ENCODE peak calls at places on chromosomes 11 and 22, in ten cellular contexts. One of them, this sample, is unnamed.

GRCh38 chr11:35541621-35542375 is 16.4 kb upstream of the PAMR1 start:
- DNase-seq in IMR-90: peak
- DNase-seq in astrocyte: peak
- DNase-seq in GM23338: no peak
- DNase-seq in H9: no peak
- DNase-seq in GM23248: peak
- DNase-seq in GM12878: no peak
- DNase-seq in HCT116: no peak
- DNase-seq in fibroblast of lung: peak
- DNase-seq in neural progenitor cell: no peak
- DNase-seq in this sample: no peak

GRCh38 chr11:40882301-40882700 is 577.2 kb downstream of the LRRC4C start:
- DNase-seq in IMR-90: no peak
- DNase-seq in astrocyte: no peak
- DNase-seq in GM23338: no peak
- DNase-seq in H9: no peak
- DNase-seq in GM23248: no peak
- DNase-seq in GM12878: no peak
- DNase-seq in HCT116: no peak
- DNase-seq in fibroblast of lung: no peak
- DNase-seq in neural progenitor cell: no peak
- DNase-seq in this sample: no peak

GRCh38 chr22:33883961-33884808 is 36.1 kb downstream of the LARGE1 start:
- DNase-seq in IMR-90: no peak
- DNase-seq in astrocyte: peak
- DNase-seq in GM23338: no peak
- DNase-seq in H9: no peak
- DNase-seq in GM23248: no peak
- DNase-seq in GM12878: no peak
- DNase-seq in HCT116: no peak
- DNase-seq in fibroblast of lung: peak
- DNase-seq in neural progenitor cell: peak
- DNase-seq in this sample: no peak

GRCh38 chr11:35856259-35856658 is 87.6 kb upstream of the LDLRAD3 start:
- DNase-seq in IMR-90: no peak
- DNase-seq in astrocyte: no peak
- DNase-seq in GM23338: no peak
- DNase-seq in H9: no peak
- DNase-seq in GM23248: no peak
- DNase-seq in GM12878: no peak
- DNase-seq in HCT116: no peak
- DNase-seq in fibroblast of lung: no peak
- DNase-seq in neural progenitor cell: no peak
- DNase-seq in this sample: no peak

GRCh38 chr11:134532176-134532920 is 120.3 kb upstream of the B3GAT1 start:
- DNase-seq in IMR-90: no peak
- DNase-seq in astrocyte: no peak
- DNase-seq in GM23338: no peak
- DNase-seq in H9: peak
- DNase-seq in GM23248: no peak
- DNase-seq in GM12878: no peak
- DNase-seq in HCT116: no peak
- DNase-seq in fibroblast of lung: no peak
- DNase-seq in neural progenitor cell: peak
- DNase-seq in this sample: no peak

GRCh38 chr11:7204778-7205177 is 46.9 kb upstream of the SYT9 start:
- DNase-seq in IMR-90: no peak
- DNase-seq in astrocyte: peak
- DNase-seq in GM23338: no peak
- DNase-seq in H9: no peak
- DNase-seq in GM23248: peak
- DNase-seq in GM12878: no peak
- DNase-seq in HCT116: no peak
- DNase-seq in fibroblast of lung: peak
- DNase-seq in neural progenitor cell: no peak
- DNase-seq in this sample: peak

GRCh38 chr22:26592368-26593015 is 2.6 kb upstream of the TPST2 start:
- DNase-seq in IMR-90: no peak
- DNase-seq in astrocyte: no peak
- DNase-seq in GM23338: no peak
- DNase-seq in H9: no peak
- DNase-seq in GM23248: no peak
- DNase-seq in GM12878: peak
- DNase-seq in HCT116: no peak
- DNase-seq in fibroblast of lung: no peak
- DNase-seq in neural progenitor cell: no peak
- DNase-seq in this sample: no peak

GRCh38 chr11:43953521-43953920 is 11.1 kb downstream of the C11orf96 start:
- DNase-seq in IMR-90: no peak
- DNase-seq in astrocyte: no peak
- DNase-seq in GM23338: no peak
- DNase-seq in H9: no peak
- DNase-seq in GM23248: no peak
- DNase-seq in GM12878: no peak
- DNase-seq in HCT116: no peak
- DNase-seq in fibroblast of lung: no peak
- DNase-seq in neural progenitor cell: no peak
- DNase-seq in this sample: no peak

GRCh38 chr11:32382339-32383049 is 52.8 kb downstream of the WT1 start:
- DNase-seq in IMR-90: no peak
- DNase-seq in astrocyte: peak
- DNase-seq in GM23338: no peak
- DNase-seq in H9: no peak
- DNase-seq in GM23248: no peak
- DNase-seq in GM12878: no peak
- DNase-seq in HCT116: no peak
- DNase-seq in fibroblast of lung: peak
- DNase-seq in neural progenitor cell: no peak
- DNase-seq in this sample: peak

GRCh38 chr11:417652-418342 is 3.0 kb upstream of the SIGIRR start:
- DNase-seq in IMR-90: no peak
- DNase-seq in astrocyte: no peak
- DNase-seq in GM23338: no peak
- DNase-seq in H9: no peak
- DNase-seq in GM23248: no peak
- DNase-seq in GM12878: no peak
- DNase-seq in HCT116: no peak
- DNase-seq in fibroblast of lung: no peak
- DNase-seq in neural progenitor cell: no peak
- DNase-seq in this sample: no peak

GRCh38 chr22:37569009-37569920 is 9.0 kb downstream of the CDC42EP1 start:
- DNase-seq in IMR-90: no peak
- DNase-seq in astrocyte: no peak
- DNase-seq in GM23338: peak
- DNase-seq in H9: peak
- DNase-seq in GM23248: no peak
- DNase-seq in GM12878: no peak
- DNase-seq in HCT116: no peak
- DNase-seq in fibroblast of lung: no peak
- DNase-seq in neural progenitor cell: no peak
- DNase-seq in this sample: no peak

GRCh38 chr11:131924446-131925240 is 554.2 kb downstream of the NTM start:
- DNase-seq in IMR-90: peak
- DNase-seq in astrocyte: peak
- DNase-seq in GM23338: no peak
- DNase-seq in H9: no peak
- DNase-seq in GM23248: peak
- DNase-seq in GM12878: no peak
- DNase-seq in HCT116: no peak
- DNase-seq in fibroblast of lung: peak
- DNase-seq in neural progenitor cell: no peak
- DNase-seq in this sample: peak

GRCh38 chr11:126332221-126332711 is 23.2 kb upstream of the ST3GAL4 start:
- DNase-seq in IMR-90: peak
- DNase-seq in astrocyte: peak
- DNase-seq in GM23338: no peak
- DNase-seq in H9: no peak
- DNase-seq in GM23248: peak
- DNase-seq in GM12878: no peak
- DNase-seq in HCT116: no peak
- DNase-seq in fibroblast of lung: peak
- DNase-seq in neural progenitor cell: no peak
- DNase-seq in this sample: peak

GRCh38 chr22:19761022-19761499 is 483 bp downstream of the TBX1 start:
- DNase-seq in IMR-90: no peak
- DNase-seq in astrocyte: no peak
- DNase-seq in GM23338: peak
- DNase-seq in H9: peak
- DNase-seq in GM23248: peak
- DNase-seq in GM12878: no peak
- DNase-seq in HCT116: no peak
- DNase-seq in fibroblast of lung: no peak
- DNase-seq in neural progenitor cell: peak
- DNase-seq in this sample: no peak

GRCh38 chr22:49208768-49209252 is 618.9 kb downstream of the BRD1 start:
- DNase-seq in IMR-90: no peak
- DNase-seq in astrocyte: no peak
- DNase-seq in GM23338: no peak
- DNase-seq in H9: peak
- DNase-seq in GM23248: no peak
- DNase-seq in GM12878: no peak
- DNase-seq in HCT116: no peak
- DNase-seq in fibroblast of lung: no peak
- DNase-seq in neural progenitor cell: peak
- DNase-seq in this sample: no peak

GRCh38 chr11:35066783-35067476 is 72.0 kb upstream of the CD44 start:
- DNase-seq in IMR-90: no peak
- DNase-seq in astrocyte: no peak
- DNase-seq in GM23338: no peak
- DNase-seq in H9: no peak
- DNase-seq in GM23248: no peak
- DNase-seq in GM12878: no peak
- DNase-seq in HCT116: no peak
- DNase-seq in fibroblast of lung: no peak
- DNase-seq in neural progenitor cell: no peak
- DNase-seq in this sample: no peak

GRCh38 chr11:127308291-127308690 is 307.7 kb upstream of the KIRREL3 start:
- DNase-seq in IMR-90: no peak
- DNase-seq in astrocyte: no peak
- DNase-seq in GM23338: no peak
- DNase-seq in H9: no peak
- DNase-seq in GM23248: no peak
- DNase-seq in GM12878: no peak
- DNase-seq in HCT116: no peak
- DNase-seq in fibroblast of lung: no peak
- DNase-seq in neural progenitor cell: no peak
- DNase-seq in this sample: no peak

DNA sequence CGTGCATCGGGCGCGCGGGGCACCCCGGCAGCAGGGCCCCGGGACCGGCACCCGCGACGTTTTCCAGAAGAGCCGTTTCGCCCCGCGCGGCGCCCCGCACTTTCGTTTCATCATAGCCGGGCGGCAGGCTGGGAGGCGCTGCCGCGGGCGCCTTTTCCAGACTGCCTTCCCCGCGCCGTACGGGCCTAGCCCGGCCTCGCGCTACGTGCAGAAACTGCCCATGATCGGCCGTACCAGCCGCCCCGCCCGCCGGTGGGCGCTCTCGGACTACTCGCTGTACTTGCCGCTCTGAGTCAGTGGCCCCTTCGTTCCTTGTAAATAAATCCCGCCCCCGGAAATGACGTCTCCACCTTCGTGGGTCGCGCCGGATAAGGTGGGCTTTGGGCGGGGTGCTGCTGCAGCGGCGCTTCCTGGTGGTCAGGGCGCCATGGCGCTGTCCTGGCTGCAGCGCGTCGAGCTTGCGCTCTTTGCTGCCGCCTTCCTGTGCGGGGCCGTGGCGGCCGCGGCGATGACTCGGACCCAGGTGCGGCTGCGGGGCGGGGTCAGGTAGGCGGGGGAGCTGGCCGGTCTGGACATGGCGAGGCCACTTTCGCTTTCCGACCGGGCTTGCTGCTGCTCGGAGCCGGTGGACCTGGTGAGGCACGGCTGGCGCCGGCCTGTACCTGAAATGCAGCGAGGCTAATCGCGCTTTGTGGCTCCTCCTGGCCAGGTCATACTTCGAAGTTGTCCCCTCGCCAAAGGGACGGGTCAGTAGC is at the start of gene TMEM179B:
- DNase-seq in IMR-90: peak
- DNase-seq in astrocyte: peak
- DNase-seq in GM23338: peak
- DNase-seq in H9: peak
- DNase-seq in GM23248: peak
- DNase-seq in GM12878: peak
- DNase-seq in HCT116: peak
- DNase-seq in fibroblast of lung: peak
- DNase-seq in neural progenitor cell: peak
- DNase-seq in this sample: peak
- H2AFZ ChIP-seq in IMR-90: peak
- H2AFZ ChIP-seq in astrocyte: peak
- H2AFZ ChIP-seq in GM23338: peak
- H2AFZ ChIP-seq in H9: no peak
- H2AFZ ChIP-seq in GM23248: peak
- H2AFZ ChIP-seq in GM12878: peak
- H2AFZ ChIP-seq in HCT116: no peak
- H2AFZ ChIP-seq in fibroblast of lung: peak
- H2AFZ ChIP-seq in neural progenitor cell: peak
- H2AFZ ChIP-seq in this sample: peak

GRCh38 chr22:35349368-35349703 is 31.6 kb upstream of the HMOX1 start:
- DNase-seq in IMR-90: no peak
- DNase-seq in astrocyte: no peak
- DNase-seq in GM23338: no peak
- DNase-seq in H9: no peak
- DNase-seq in GM23248: no peak
- DNase-seq in GM12878: no peak
- DNase-seq in HCT116: no peak
- DNase-seq in fibroblast of lung: no peak
- DNase-seq in neural progenitor cell: no peak
- DNase-seq in this sample: no peak
- H2AFZ ChIP-seq in IMR-90: peak
- H2AFZ ChIP-seq in astrocyte: no peak
- H2AFZ ChIP-seq in GM23338: no peak
- H2AFZ ChIP-seq in H9: no peak
- H2AFZ ChIP-seq in GM23248: no peak
- H2AFZ ChIP-seq in GM12878: no peak
- H2AFZ ChIP-seq in HCT116: no peak
- H2AFZ ChIP-seq in fibroblast of lung: no peak
- H2AFZ ChIP-seq in neural progenitor cell: no peak
- H2AFZ ChIP-seq in this sample: no peak

GRCh38 chr22:32644252-32645100 is 157.0 kb upstream of the TIMP3 start:
- DNase-seq in IMR-90: peak
- DNase-seq in astrocyte: peak
- DNase-seq in GM23338: peak
- DNase-seq in H9: no peak
- DNase-seq in GM23248: peak
- DNase-seq in GM12878: no peak
- DNase-seq in HCT116: no peak
- DNase-seq in fibroblast of lung: peak
- DNase-seq in neural progenitor cell: no peak
- DNase-seq in this sample: no peak
- H2AFZ ChIP-seq in IMR-90: peak
- H2AFZ ChIP-seq in astrocyte: peak
- H2AFZ ChIP-seq in GM23338: no peak
- H2AFZ ChIP-seq in H9: no peak
- H2AFZ ChIP-seq in GM23248: peak
- H2AFZ ChIP-seq in GM12878: peak
- H2AFZ ChIP-seq in HCT116: no peak
- H2AFZ ChIP-seq in fibroblast of lung: peak
- H2AFZ ChIP-seq in neural progenitor cell: no peak
- H2AFZ ChIP-seq in this sample: no peak

GRCh38 chr11:101584129-101584515 is 315 bp upstream of the TRPC6 start:
- DNase-seq in IMR-90: no peak
- DNase-seq in astrocyte: no peak
- DNase-seq in GM23338: no peak
- DNase-seq in H9: no peak
- DNase-seq in GM23248: no peak
- DNase-seq in GM12878: no peak
- DNase-seq in HCT116: no peak
- DNase-seq in fibroblast of lung: no peak
- DNase-seq in neural progenitor cell: no peak
- DNase-seq in this sample: no peak
- H2AFZ ChIP-seq in IMR-90: no peak
- H2AFZ ChIP-seq in astrocyte: peak
- H2AFZ ChIP-seq in GM23338: peak
- H2AFZ ChIP-seq in H9: no peak
- H2AFZ ChIP-seq in GM23248: peak
- H2AFZ ChIP-seq in GM12878: no peak
- H2AFZ ChIP-seq in HCT116: no peak
- H2AFZ ChIP-seq in fibroblast of lung: peak
- H2AFZ ChIP-seq in neural progenitor cell: peak
- H2AFZ ChIP-seq in this sample: no peak

This sample was measured in PC-3.